ENCODE peak calls at places on chromosomes 12 and 14, in six cellular contexts. C, X, K, O, G and Z are unnamed samples.
A peak's percentile ranks its signal among the peaks of the same experiment; 100 is the strongest.

GRCh38 chr12:113244015-113244983 is 23.0 kb downstream of the TPCN1 start:
- DNase-seq in O (no peak), C (no peak), G (peak; percentile 65), K (no peak), X (peak; percentile 89), Z (peak; percentile 63)

GRCh38 chr12:62854024-62854423 is 80.9 kb downstream of the PPM1H start:
- DNase-seq in C (no peak), K (no peak), X (no peak), O (no peak), G (no peak), Z (no peak)

GRCh38 chr14:90513151-90514014 is 116.6 kb downstream of the CALM1 start:
- DNase-seq in C (no peak), G (peak; percentile 81), X (peak; percentile 93), K (peak; percentile 75), O (no peak), Z (peak; percentile 46)

GRCh38 chr12:102748704-102749103 is 168.3 kb downstream of the PAH start:
- DNase-seq in K (no peak), G (no peak), X (no peak), C (no peak), O (no peak), Z (no peak)

GRCh38 chr12:94037444-94037843 is 110.9 kb upstream of the PLXNC1 start:
- DNase-seq in X (no peak), C (no peak), O (no peak), K (no peak), G (no peak), Z (no peak)

GRCh38 chr12:2084553-2085296 is 31.9 kb downstream of the CACNA1C start:
- DNase-seq in C (no peak), X (no peak), O (no peak), K (no peak), G (no peak), Z (peak; percentile 59)

GRCh38 chr14:100524933-100525243 is 62.3 kb downstream of the BEGAIN start:
- DNase-seq in X (peak; percentile 29), K (peak; percentile 90), G (no peak), O (no peak), C (no peak), Z (peak; percentile 13)

GRCh38 chr12:131592972-131593371 is 117.9 kb upstream of the SFSWAP start:
- DNase-seq in X (no peak), C (no peak), G (no peak), O (no peak), K (no peak), Z (no peak)

GRCh38 chr14:75306917-75307699 is 28.5 kb downstream of the FOS start:
- DNase-seq in C (no peak), X (no peak), K (peak; percentile 41), O (no peak), G (peak; percentile 30), Z (no peak)

GRCh38 chr14:103057028-103057371 is 349 bp downstream of the CDC42BPB start:
- DNase-seq in X (peak; percentile 24), G (no peak), K (no peak), O (no peak), C (no peak), Z (peak; percentile 36)

GRCh38 chr14:22416193-22416592 is 172.8 kb downstream of the DAD1 start:
- DNase-seq in K (no peak), O (no peak), X (no peak), C (no peak), G (no peak), Z (no peak)

GRCh38 chr12:122399592-122400373 is 22.7 kb downstream of the CLIP1 start:
- DNase-seq in X (peak; percentile 85), G (peak; percentile 75), K (peak; percentile 89), O (no peak), C (peak; percentile 75), Z (peak; percentile 75)

GRCh38 chr12:63893170-63893569 is 48.7 kb downstream of the SRGAP1 start:
- DNase-seq in C (no peak), K (peak; percentile 30), O (no peak), G (no peak), X (no peak), Z (no peak)

GRCh38 chr14:55077155-55077554 is 25.7 kb downstream of the MAPK1IP1L start:
- DNase-seq in O (no peak), C (no peak), X (no peak), G (peak; percentile 83), K (peak; percentile 35), Z (no peak)

GRCh38 chr14:94322648-94323570 is at the start of gene SERPINA6:
- DNase-seq in K (no peak), C (no peak), G (no peak), X (peak; percentile 19), O (no peak), Z (no peak)

DNA sequence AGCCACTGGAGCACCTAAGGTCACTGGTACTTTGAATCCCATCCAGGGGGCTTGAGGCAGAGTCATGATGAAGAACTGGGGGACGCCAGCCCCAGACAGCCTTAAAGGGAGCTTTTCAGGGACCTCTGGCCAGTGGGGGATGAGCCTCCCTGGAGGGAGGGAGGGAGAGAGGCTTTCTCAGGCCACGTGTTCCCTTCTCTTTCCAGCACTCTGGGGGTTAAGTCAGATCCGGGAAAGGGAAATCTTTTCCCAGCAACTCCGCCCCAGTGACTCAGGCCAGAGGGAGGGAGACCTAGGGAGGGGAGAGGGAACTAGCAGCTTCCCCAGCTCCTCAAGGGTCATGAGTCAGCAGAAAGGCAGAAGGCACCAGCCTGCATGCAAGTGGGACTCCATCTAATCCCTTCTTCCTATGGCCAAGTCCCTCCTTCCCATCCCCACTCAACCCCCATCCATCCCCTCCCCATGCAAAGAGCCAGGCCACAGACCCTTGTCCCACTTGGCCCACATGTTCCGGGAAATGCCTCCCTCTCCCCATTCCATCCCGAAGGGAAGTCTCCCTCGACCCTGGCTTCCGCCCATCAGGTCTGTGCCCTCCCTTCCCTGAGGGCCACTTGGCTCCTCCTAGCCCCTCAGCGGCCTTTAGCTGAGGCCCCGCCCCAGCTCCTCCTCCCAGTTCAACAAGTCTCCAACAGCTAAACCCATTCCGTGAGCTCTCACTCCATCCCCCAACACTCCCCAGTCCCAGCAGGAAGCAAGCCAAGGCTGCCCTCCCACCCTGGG is 5.6 kb downstream of the TNFRSF1A start:
- DNase-seq in G (peak; percentile 98), C (peak; percentile 98), K (peak; percentile 99), X (peak; percentile 95), O (peak; percentile 74), Z (peak; percentile 96)
- H3K27ac ChIP-seq in G (peak overlapping the region; percentile 88), C (peak overlapping the region; percentile 100), K (peak overlapping the region; percentile 98), X (peak overlapping the region; percentile 97), O (peak overlapping the region; percentile 97), Z (peak overlapping the region; percentile 97)

GRCh38 chr14:95464103-95464502 is 52.3 kb downstream of the SYNE3 start:
- DNase-seq in G (no peak), X (no peak), K (no peak), C (no peak), O (no peak), Z (no peak)

GRCh38 chr14:95463173-95463901 is 53.1 kb downstream of the SYNE3 start:
- DNase-seq in O (no peak), G (no peak), C (no peak), K (no peak), X (no peak), Z (no peak)

GRCh38 chr14:95458459-95458858 is 58.0 kb downstream of the SYNE3 start:
- DNase-seq in G (no peak), X (no peak), C (no peak), O (no peak), K (no peak), Z (no peak)

GRCh38 chr14:95462491-95462890 is 54.0 kb downstream of the SYNE3 start:
- DNase-seq in G (no peak), O (no peak), K (no peak), C (no peak), X (no peak), Z (no peak)

DNA sequence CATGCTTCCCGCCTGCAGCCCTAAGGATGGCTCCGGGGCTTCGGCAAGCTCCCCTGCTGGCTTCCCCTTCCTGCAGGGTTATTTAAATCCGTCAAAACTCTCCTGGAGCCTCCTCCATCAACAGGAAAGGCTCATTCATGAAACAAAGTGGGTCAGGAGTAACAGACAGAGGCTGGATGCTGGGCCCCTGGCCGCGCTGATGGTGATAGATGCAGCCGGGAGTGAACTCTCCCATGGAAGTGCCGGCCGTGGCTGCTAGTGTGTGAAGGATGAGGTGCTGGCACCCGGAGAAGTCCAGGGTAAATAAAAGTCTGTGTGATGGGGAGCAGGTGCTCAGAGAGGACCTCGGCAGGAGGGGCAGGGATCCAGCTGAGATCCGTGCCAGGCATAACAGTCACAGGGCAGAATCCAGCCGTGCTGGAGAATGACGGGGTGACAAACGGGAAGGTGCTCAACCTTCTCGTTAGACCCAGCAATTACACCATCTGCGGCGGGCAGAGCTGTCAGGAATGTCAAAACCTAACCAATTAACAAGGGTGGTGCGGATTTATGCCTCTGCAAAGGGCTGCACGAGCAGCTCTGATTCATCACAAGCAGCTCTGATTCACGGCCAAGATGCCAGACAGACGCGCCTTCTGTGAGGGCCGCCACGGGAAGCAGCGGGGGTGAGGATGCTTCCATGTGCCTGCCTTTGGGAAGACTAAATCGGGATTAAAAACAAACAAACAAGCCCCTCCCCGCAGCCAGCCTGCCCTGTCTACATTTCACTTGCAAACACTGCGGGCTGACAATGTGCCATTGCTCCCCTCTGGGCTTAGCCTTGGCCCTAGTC is 55.6 kb downstream of the SYNE3 start:
- DNase-seq in C (peak; percentile 55), G (no peak), K (peak; percentile 24), O (no peak), X (no peak), Z (peak; percentile 60)
- H3K4me3 ChIP-seq in C (no peak overlapping the region), G (no peak overlapping the region), K (no peak overlapping the region), O (no peak overlapping the region), X (no peak overlapping the region), Z (no peak overlapping the region)

GRCh38 chr12:80861636-80862378 is 75.9 kb downstream of the LIN7A start:
- DNase-seq in G (no peak), X (no peak), K (no peak), O (no peak), C (peak; percentile 8), Z (no peak)

GRCh38 chr12:80858356-80858755 is 79.4 kb downstream of the LIN7A start:
- DNase-seq in C (no peak), O (no peak), K (no peak), G (no peak), X (no peak), Z (no peak)

GRCh38 chr12:80860928-80861327 is 76.8 kb downstream of the LIN7A start:
- DNase-seq in G (no peak), X (no peak), O (no peak), C (no peak), K (no peak), Z (no peak)

GRCh38 chr12:80860206-80860605 is 77.5 kb downstream of the LIN7A start:
- DNase-seq in K (no peak), O (no peak), C (no peak), G (no peak), X (no peak), Z (no peak)

GRCh38 chr12:80857311-80857710 is 80.4 kb downstream of the LIN7A start:
- DNase-seq in X (no peak), G (no peak), O (no peak), K (no peak), C (no peak), Z (no peak)
- H3K27ac ChIP-seq in X (no peak overlapping the region), G (no peak overlapping the region), O (no peak overlapping the region), K (no peak overlapping the region), C (no peak overlapping the region), Z (no peak overlapping the region)

DNA sequence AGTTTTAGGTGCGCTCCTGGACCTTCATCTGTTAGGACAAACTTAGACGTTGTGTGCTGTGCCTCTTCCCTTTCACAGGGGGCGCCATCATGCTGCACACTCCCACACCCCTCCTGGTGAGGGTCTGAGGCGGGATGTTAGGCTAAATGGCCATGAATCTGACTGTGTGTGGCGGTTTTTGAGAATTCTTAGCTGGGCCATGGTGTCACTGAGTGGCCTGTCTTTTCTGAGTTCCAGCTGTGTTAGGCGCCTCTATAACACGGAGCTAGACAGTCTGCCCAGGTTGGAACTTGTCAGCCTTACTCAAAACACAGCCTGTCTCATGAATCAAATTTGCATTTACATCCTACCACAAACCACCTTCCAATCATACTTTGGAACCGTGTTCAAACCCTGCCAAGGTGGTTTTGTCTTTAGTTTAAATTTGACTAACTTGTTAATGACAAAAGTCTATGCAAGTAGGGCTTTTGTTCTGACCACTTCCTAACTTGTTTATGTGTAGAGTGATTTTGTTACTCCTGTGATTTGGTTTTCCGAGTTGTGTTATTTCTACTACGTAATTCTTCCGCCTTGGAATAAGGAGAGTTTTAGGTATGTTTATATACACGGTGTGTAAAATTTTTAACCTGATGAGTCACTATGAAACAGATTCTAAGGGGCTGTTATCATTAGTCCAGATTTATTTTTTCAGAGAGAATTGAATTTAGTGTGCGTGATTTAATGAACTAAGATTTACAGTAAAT is 19.6 kb downstream of the ACVR1B start:
- DNase-seq in O (no peak), K (peak; percentile 87), G (peak; percentile 87), X (no peak), C (no peak), Z (no peak)
- H3K4me3 ChIP-seq in O (no peak overlapping the region), K (no peak overlapping the region), G (peak overlapping the region; percentile 29), X (no peak overlapping the region), C (peak overlapping the region; percentile 5), Z (no peak overlapping the region)